ENCODE peak calls at places on chromosomes 12 and 14, in seven cellular contexts. E is SW480; K is T-helper 17 cell; H is body of pancreas; Y is mucosa of gallbladder; L is activated CD4-positive, alpha-beta T cell treated with anti-CD3 and anti-CD28 coated beads for 48 hours; N is smooth muscle cell of the brain vasculature. G is an unnamed sample.

GRCh38 chr14:61524211-61524806 is 171.0 kb upstream of the HIF1A start:
- DNase-seq in K (no peak), Y (peak; percentile 74), N (no peak), H (peak; percentile 52), E (peak; percentile 82), L (no peak), G (peak; percentile 25)

GRCh38 chr12:52141306-52141705 is 50.5 kb downstream of the KRT80 start:
- DNase-seq in K (no peak), H (no peak), L (no peak), E (no peak), Y (no peak), N (no peak), G (no peak)

GRCh38 chr14:57274551-57274950 is 5.8 kb downstream of the AP5M1 start:
- DNase-seq in L (no peak), E (no peak), Y (no peak), N (no peak), H (no peak), K (no peak), G (no peak)

GRCh38 chr14:103129301-103130016 is 6.2 kb downstream of the TNFAIP2 start:
- DNase-seq in H (peak; percentile 9), E (no peak), L (no peak), Y (no peak), N (no peak), K (no peak), G (no peak)

GRCh38 chr12:80186727-80187217 is 87.4 kb downstream of the OTOGL start:
- DNase-seq in N (peak; percentile 91), K (no peak), E (peak; percentile 76), Y (peak; percentile 67), L (peak; percentile 22), H (peak; percentile 60), G (peak; percentile 83)

GRCh38 chr12:132444957-132445883 is 44.7 kb upstream of the FBRSL1 start:
- DNase-seq in Y (peak; percentile 51), K (peak; percentile 49), H (no peak), N (no peak), E (no peak), L (peak; percentile 90), G (no peak)

GRCh38 chr12:98401427-98401826 is 114.0 kb upstream of the TMPO start:
- DNase-seq in K (no peak), Y (peak; percentile 46), E (no peak), N (no peak), H (no peak), L (no peak), G (no peak)

GRCh38 chr14:93546642-93547041 is 115.9 kb downstream of the UNC79 start:
- DNase-seq in H (no peak), N (no peak), K (no peak), L (no peak), E (no peak), Y (no peak), G (no peak)

GRCh38 chr12:6790496-6791150 is 1.3 kb downstream of the CD4 start:
- DNase-seq in K (no peak), H (no peak), E (no peak), L (peak; percentile 73), N (no peak), Y (no peak), G (no peak)

GRCh38 chr14:103169954-103170353 is 46.7 kb downstream of the TNFAIP2 start:
- DNase-seq in N (no peak), H (no peak), Y (no peak), L (no peak), E (no peak), K (no peak), G (no peak)

GRCh38 chr12:100572184-100572583 is 1.3 kb upstream of the GAS2L3 start:
- DNase-seq in K (no peak), H (no peak), E (no peak), Y (no peak), N (no peak), L (no peak), G (no peak)

GRCh38 chr12:2523881-2524561 is 270.7 kb upstream of the FKBP4 start:
- DNase-seq in N (no peak), E (no peak), H (no peak), L (no peak), Y (no peak), K (no peak), G (no peak)

GRCh38 chr12:3333991-3334391 is 157.0 kb upstream of the PRMT8 start:
- DNase-seq in N (no peak), L (no peak), H (no peak), Y (no peak), K (no peak), E (no peak), G (no peak)

GRCh38 chr14:56117765-56118610 is at the start of gene PELI2:
- DNase-seq in L (peak; percentile 79), Y (peak; percentile 76), N (no peak), K (peak; percentile 71), E (peak; percentile 65), H (peak; percentile 92), G (peak; percentile 78)

G was measured in SHP77.